ENCODE peak calls at places on chromosomes 13 and 19, in seven cellular contexts. C is stomach, U is PC-9, P is IMR-90, W is psoas muscle, V is heart left ventricle, A is K562. D is an unnamed sample.

GRCh38 chr13:75415720-75416119 is 66.2 kb downstream of the TBC1D4 start:
- DNase-seq in C (no peak), U (no peak), P (peak; percentile 89), W (no peak), V (no peak), A (no peak), D (no peak)

GRCh38 chr13:26255717-26256277 is 1.9 kb downstream of the CDK8 start:
- DNase-seq in C (no peak), U (no peak), P (peak; percentile 4), W (no peak), V (no peak), A (peak; percentile 24), D (no peak)

GRCh38 chr13:105346141-105346766 is 1189.2 kb downstream of the EFNB2 start:
- DNase-seq in C (no peak), U (peak; percentile 23), P (peak; percentile 90), W (no peak), V (no peak), A (no peak), D (no peak)

GRCh38 chr19:3818479-3818878 is 32.3 kb upstream of the MATK start:
- DNase-seq in C (no peak), U (no peak), P (peak; percentile 31), W (no peak), V (no peak), A (no peak), D (no peak)

GRCh38 chr19:9406798-9407352 is 28.5 kb downstream of the ZNF266 start:
- DNase-seq in C (peak; percentile 32), U (peak; percentile 74), P (peak; percentile 92), W (peak; percentile 88), V (peak; percentile 83), A (peak; percentile 78), D (peak; percentile 70)

GRCh38 chr13:108495686-108496363 is 133.6 kb upstream of the MYO16 start:
- DNase-seq in C (no peak), U (no peak), P (no peak), W (no peak), V (no peak), A (peak; percentile 12), D (no peak)

GRCh38 chr19:42443944-42444398 is 1.2 kb upstream of the CXCL17 start:
- DNase-seq in C (peak; percentile 51), U (no peak), P (no peak), W (no peak), V (no peak), A (no peak), D (no peak)

GRCh38 chr13:27834095-27834494 is 41.8 kb downstream of the GSX1 start:
- DNase-seq in C (peak; percentile 11), U (no peak), P (no peak), W (no peak), V (no peak), A (no peak), D (no peak)

GRCh38 chr13:109385161-109385560 is 401.2 kb downstream of the IRS2 start:
- DNase-seq in C (no peak), U (no peak), P (peak; percentile 48), W (no peak), V (no peak), A (no peak), D (no peak)

GRCh38 chr19:36009633-36010379 is 1.2 kb upstream of the SYNE4 start:
- DNase-seq in C (no peak), U (no peak), P (no peak), W (no peak), V (no peak), A (no peak), D (no peak)

GRCh38 chr19:6963937-6964336 is 57.3 kb downstream of the MBD3L2B start:
- DNase-seq in C (no peak), U (no peak), P (no peak), W (no peak), V (no peak), A (peak; percentile 30), D (no peak)

GRCh38 chr19:7010722-7011593 is 10.3 kb downstream of the MBD3L2B start:
- DNase-seq in C (no peak), U (no peak), P (no peak), W (no peak), V (no peak), A (no peak), D (no peak)

GRCh38 chr13:24680258-24680920 is at the start of gene ATP12A:
- DNase-seq in C (peak; percentile 35), U (peak; percentile 22), P (no peak), W (no peak), V (no peak), A (no peak), D (no peak)

GRCh38 chr19:55080121-55080914 is 4.6 kb downstream of the EPS8L1 start:
- DNase-seq in C (peak; percentile 48), U (no peak), P (peak; percentile 55), W (peak; percentile 80), V (peak; percentile 60), A (peak; percentile 93), D (no peak)

GRCh38 chr13:48853381-48854102 is 122.2 kb upstream of the FNDC3A start:
- DNase-seq in C (no peak), U (no peak), P (peak; percentile 67), W (no peak), V (peak; percentile 18), A (no peak), D (no peak)

GRCh38 chr13:77139311-77139710 is 112.4 kb upstream of the FBXL3 start:
- DNase-seq in C (no peak), U (no peak), P (peak; percentile 55), W (no peak), V (no peak), A (no peak), D (no peak)

GRCh38 chr13:51746802-51747201 is 57.2 kb downstream of the DHRS12 start:
- DNase-seq in C (no peak), U (no peak), P (no peak), W (no peak), V (no peak), A (no peak), D (no peak)

GRCh38 chr19:11261902-11262839 is at the start of gene DOCK6:
- DNase-seq in C (peak; percentile 58), U (peak; percentile 24), P (no peak), W (peak; percentile 64), V (peak; percentile 51), A (peak; percentile 51), D (no peak)

GRCh38 chr13:84651288-84651687 is 769.0 kb upstream of the SLITRK1 start:
- DNase-seq in C (no peak), U (peak; percentile 2), P (peak; percentile 85), W (no peak), V (peak; percentile 12), A (no peak), D (no peak)

GRCh38 chr13:45812599-45813372 is 38.8 kb downstream of the SIAH3 start:
- DNase-seq in C (no peak), U (no peak), P (no peak), W (no peak), V (no peak), A (no peak), D (no peak)

GRCh38 chr19:47613165-47614146 is 4.5 kb downstream of the BICRA start:
- DNase-seq in C (no peak), U (no peak), P (peak; percentile 70), W (no peak), V (no peak), A (peak; percentile 25), D (no peak)

GRCh38 chr13:114000151-114001040 is 26.5 kb upstream of the C13orf46 start:
- DNase-seq in C (no peak), U (no peak), P (no peak), W (peak; percentile 54), V (no peak), A (no peak), D (no peak)

GRCh38 chr13:86892330-86892729 is 778.8 kb upstream of the SLITRK5 start:
- DNase-seq in C (no peak), U (no peak), P (peak; percentile 2), W (no peak), V (no peak), A (peak; percentile 11), D (no peak)

DNA sequence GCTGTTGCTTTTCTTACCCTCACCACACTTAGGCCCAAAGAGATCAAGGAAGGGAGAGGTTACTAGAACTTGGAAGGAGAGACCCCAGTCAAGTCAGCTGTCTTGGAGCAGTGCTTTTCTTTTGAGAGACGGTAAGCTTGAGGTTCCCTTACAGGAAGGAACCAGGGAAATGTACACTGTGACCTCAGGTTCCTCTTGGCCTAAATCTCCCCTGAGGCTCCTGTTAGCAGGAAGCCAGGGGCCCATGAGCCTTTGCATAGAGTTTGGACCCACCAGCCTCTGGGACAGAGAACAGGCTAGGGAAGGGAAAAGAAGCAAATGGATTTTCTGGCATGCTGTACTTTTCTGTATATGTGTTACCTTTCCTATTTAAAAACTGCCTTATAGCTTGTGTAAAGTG is 5.9 kb upstream of the GPR18 start:
- DNase-seq in C (no peak), U (no peak), P (no peak), W (no peak), V (no peak), A (no peak), D (no peak)
- H3K4me1 ChIP-seq in C (no peaks in the 10 kb centered on the region), U (no peaks in the 10 kb centered on the region), P (no peaks in the 10 kb centered on the region), W (peaks cover 42% of the 10 kb centered on the region), V (peaks cover 9% of the 10 kb centered on the region), A (peaks cover 4% of the 10 kb centered on the region), D (peaks cover 24% of the 10 kb centered on the region)

DNA sequence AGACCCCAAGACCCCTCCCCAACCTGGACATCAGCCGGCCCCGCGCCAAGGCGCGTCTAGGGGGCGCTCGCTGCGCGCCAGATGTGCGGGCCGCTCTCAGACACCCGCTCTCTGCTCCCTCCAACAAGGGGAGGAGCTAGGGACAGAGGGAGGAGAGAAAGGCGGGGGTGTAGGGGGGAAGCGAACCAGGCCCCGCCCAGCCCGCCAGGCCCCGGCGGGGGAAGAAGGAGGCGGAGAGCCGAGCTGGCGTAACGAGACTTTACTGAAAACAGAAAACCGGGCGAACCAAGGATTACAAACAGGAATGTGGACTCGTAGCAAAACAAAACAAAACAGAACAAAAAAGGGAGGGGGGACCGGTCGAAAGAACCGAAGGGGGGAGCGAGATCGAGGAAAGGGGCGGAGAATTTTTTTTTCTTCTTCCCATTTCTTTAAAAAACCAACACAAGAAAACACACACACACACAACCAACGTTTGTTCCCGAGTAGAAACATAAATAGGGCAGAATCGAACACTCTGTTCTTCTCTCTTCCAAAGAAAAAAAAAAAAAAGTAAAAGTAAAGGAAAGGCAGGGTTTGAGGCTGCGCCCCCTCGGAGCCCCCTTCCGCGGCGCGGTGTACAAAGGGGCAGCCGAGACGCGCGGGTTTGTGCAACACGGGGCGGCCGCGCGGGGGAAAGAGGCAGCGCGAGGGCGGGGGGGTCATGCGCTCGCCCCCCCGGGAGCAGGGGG is 1.7 kb downstream of the JUND start:
- DNase-seq in C (peak; percentile 92), U (peak; percentile 93), P (peak; percentile 92), W (peak; percentile 95), V (peak; percentile 95), A (peak; percentile 97), D (peak; percentile 93)
- H3K4me1 ChIP-seq in C (peaks cover 55% of the 10 kb centered on the region), U (peaks cover 34% of the 10 kb centered on the region), P (peaks cover 23% of the 10 kb centered on the region), W (peaks cover 54% of the 10 kb centered on the region), V (peaks cover 62% of the 10 kb centered on the region), A (peaks cover 64% of the 10 kb centered on the region), D (peaks cover 54% of the 10 kb centered on the region)

GRCh38 chr19:12666305-12667048 is at the start of the genes MAN2B1 and WDR83:
- DNase-seq in C (peak; percentile 81), U (peak; percentile 72), P (peak; percentile 52), W (peak; percentile 85), V (peak; percentile 82), A (peak; percentile 87), D (peak; percentile 37)
- H3K4me1 ChIP-seq in C (peaks cover 33% of the 10 kb centered on the region), U (peaks cover 29% of the 10 kb centered on the region), P (peaks cover 15% of the 10 kb centered on the region), W (peaks cover 33% of the 10 kb centered on the region), V (peaks cover 42% of the 10 kb centered on the region), A (peaks cover 54% of the 10 kb centered on the region), D (peaks cover 33% of the 10 kb centered on the region)

DNA sequence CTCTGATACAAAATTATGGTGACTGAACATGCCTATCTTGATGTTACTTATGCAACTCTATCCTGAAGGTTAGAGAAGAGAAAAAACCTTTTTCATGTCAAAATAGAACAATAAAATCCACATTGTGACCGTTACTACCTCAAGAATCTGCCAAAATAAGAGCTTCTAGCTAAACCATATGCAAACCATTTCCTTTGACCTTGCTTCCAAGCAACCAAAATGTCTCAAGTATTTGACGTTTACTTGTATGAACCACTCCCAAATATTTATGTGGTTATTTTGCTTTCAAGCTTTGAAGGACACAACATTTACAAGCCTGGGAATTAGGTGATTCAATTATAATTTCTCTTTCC is 13.9 kb downstream of the FOXO1 start:
- DNase-seq in C (no peak), U (no peak), P (no peak), W (no peak), V (no peak), A (no peak), D (no peak)
- H3K4me1 ChIP-seq in C (peaks cover 23% of the 10 kb centered on the region), U (no peaks in the 10 kb centered on the region), P (no peaks in the 10 kb centered on the region), W (peaks cover 64% of the 10 kb centered on the region), V (peaks cover 47% of the 10 kb centered on the region), A (no peaks in the 10 kb centered on the region), D (peaks cover 76% of the 10 kb centered on the region)